ENCODE peak calls at places on chromosomes 1 and 21, in seven cellular contexts. P is K562, L is HCT116, Z is SK-N-SH, X is H1, Q is HepG2, R is GM12878. D is an unnamed sample.

GRCh38 chr1:161988413-161988812 is 35.3 kb downstream of the OLFML2B start:
- DNase-seq in P (no peak), L (no peak), Z (no peak), X (no peak), Q (no peak), R (no peak), D (no peak)

GRCh38 chr1:183385746-183386145 is 32.4 kb downstream of the NMNAT2 start:
- DNase-seq in P (no peak), L (no peak), Z (no peak), X (no peak), Q (no peak), R (no peak), D (no peak)

GRCh38 chr1:226870323-226871046 is at the start of gene PSEN2:
- DNase-seq in P (peak; percentile 96), L (peak; percentile 26), Z (peak; percentile 92), X (peak; percentile 84), Q (peak; percentile 24), R (no peak), D (peak; percentile 81)

GRCh38 chr1:224589006-224589405 is 27.1 kb upstream of the CNIH3 start:
- DNase-seq in P (no peak), L (no peak), Z (no peak), X (no peak), Q (no peak), R (no peak), D (no peak)

GRCh38 chr1:17718136-17718535 is 37.0 kb upstream of the ACTL8 start:
- DNase-seq in P (no peak), L (no peak), Z (no peak), X (no peak), Q (no peak), R (no peak), D (no peak)

GRCh38 chr1:29586215-29586614 is 349.9 kb downstream of the PTPRU start:
- DNase-seq in P (no peak), L (no peak), Z (no peak), X (peak; percentile 14), Q (no peak), R (no peak), D (no peak)

GRCh38 chr1:203320546-203321272 is 15.4 kb downstream of the BTG2 start:
- DNase-seq in P (peak; percentile 54), L (no peak), Z (no peak), X (peak; percentile 60), Q (no peak), R (no peak), D (peak; percentile 70)

GRCh38 chr1:223455470-223455869 is 62.3 kb downstream of the CCDC185 start:
- DNase-seq in P (no peak), L (no peak), Z (no peak), X (no peak), Q (no peak), R (no peak), D (no peak)

GRCh38 chr1:209427277-209427676 is 156.2 kb upstream of the CAMK1G start:
- DNase-seq in P (peak; percentile 35), L (no peak), Z (no peak), X (no peak), Q (no peak), R (no peak), D (peak; percentile 77)

GRCh38 chr1:99691175-99691574 is 45.3 kb downstream of the PALMD start:
- DNase-seq in P (no peak), L (no peak), Z (no peak), X (no peak), Q (no peak), R (no peak), D (no peak)

GRCh38 chr1:177847843-177848242 is 122.0 kb downstream of the SEC16B start:
- DNase-seq in P (no peak), L (no peak), Z (no peak), X (no peak), Q (no peak), R (no peak), D (no peak)

GRCh38 chr1:31753623-31754349 is 10.4 kb downstream of the ADGRB2 start:
- DNase-seq in P (no peak), L (no peak), Z (peak; percentile 66), X (no peak), Q (no peak), R (no peak), D (no peak)

GRCh38 chr21:8998946-8999681 is 1522.3 kb upstream of the TPTE start:
- DNase-seq in P (no peak), L (no peak), Z (no peak), X (no peak), Q (peak; percentile 56), R (no peak), D (peak; percentile 87)

GRCh38 chr1:203858055-203858454 is 3.3 kb upstream of the SNRPE start:
- DNase-seq in P (no peak), L (no peak), Z (no peak), X (no peak), Q (no peak), R (no peak), D (no peak)

GRCh38 chr1:37362990-37363389 is 111.4 kb upstream of the ZC3H12A start:
- DNase-seq in P (no peak), L (no peak), Z (peak; percentile 70), X (peak; percentile 65), Q (no peak), R (no peak), D (no peak)

GRCh38 chr1:220374449-220374848 is 102.2 kb upstream of the RAB3GAP2 start:
- DNase-seq in P (no peak), L (no peak), Z (no peak), X (no peak), Q (no peak), R (no peak), D (no peak)

GRCh38 chr21:25567472-25567871 is 39.8 kb downstream of the MRPL39 start:
- DNase-seq in P (no peak), L (no peak), Z (no peak), X (no peak), Q (no peak), R (peak; percentile 56), D (no peak)

GRCh38 chr1:172203902-172204301 is 216.6 kb upstream of the C1orf105 start:
- DNase-seq in P (no peak), L (no peak), Z (no peak), X (no peak), Q (no peak), R (no peak), D (no peak)

GRCh38 chr1:67189953-67190352 is 23.7 kb downstream of the IL23R start:
- DNase-seq in P (no peak), L (no peak), Z (no peak), X (no peak), Q (no peak), R (no peak), D (no peak)

GRCh38 chr1:8989821-8990220 is 36.4 kb downstream of the SLC2A7 start:
- DNase-seq in P (no peak), L (no peak), Z (no peak), X (no peak), Q (no peak), R (no peak), D (peak; percentile 27)

GRCh38 chr1:193654951-193655705 is 468.7 kb upstream of the B3GALT2 start:
- DNase-seq in P (no peak), L (peak; percentile 2), Z (no peak), X (no peak), Q (no peak), R (no peak), D (no peak)

GRCh38 chr1:148263128-148263905 is 111.2 kb upstream of the NBPF11 start:
- DNase-seq in P (peak; percentile 37), L (peak; percentile 99), Z (peak; percentile 10), X (peak; percentile 86), Q (peak; percentile 66), R (peak; percentile 68), D (peak; percentile 99)

GRCh38 chr21:39317134-39318090 is 4.0 kb upstream of the BRWD1 start:
- DNase-seq in P (no peak), L (no peak), Z (peak; percentile 21), X (no peak), Q (no peak), R (no peak), D (peak; percentile 53)

GRCh38 chr21:39314155-39315027 is 959 bp upstream of the BRWD1 start:
- DNase-seq in P (no peak), L (no peak), Z (no peak), X (no peak), Q (peak; percentile 31), R (no peak), D (peak; percentile 61)

GRCh38 chr21:39316729-39317128 is 3.3 kb upstream of the BRWD1 start:
- DNase-seq in P (no peak), L (no peak), Z (no peak), X (no peak), Q (no peak), R (no peak), D (no peak)

GRCh38 chr21:39315603-39316002 is 2.2 kb upstream of the BRWD1 start:
- DNase-seq in P (no peak), L (no peak), Z (no peak), X (no peak), Q (no peak), R (no peak), D (no peak)

DNA sequence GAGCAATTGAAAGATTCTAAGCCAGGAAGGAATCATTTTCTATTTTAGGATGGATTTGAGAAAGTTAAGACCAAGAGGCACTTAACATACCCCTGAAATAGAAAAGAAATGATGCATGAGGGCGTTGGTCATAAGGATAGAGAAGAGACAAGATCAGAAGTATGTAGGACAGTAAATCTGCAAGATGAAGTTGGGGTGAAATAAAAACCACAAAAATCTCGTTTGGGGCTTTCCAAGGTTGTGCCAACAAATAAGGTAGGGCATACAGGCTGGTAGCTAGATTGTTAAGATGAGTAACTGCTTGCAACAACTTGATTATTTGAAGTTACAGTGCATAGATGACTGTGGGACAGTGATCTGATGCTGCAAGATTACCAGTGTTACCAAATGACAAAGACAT is 2.6 kb upstream of the BRWD1 start:
- DNase-seq in P (no peak), L (no peak), Z (no peak), X (no peak), Q (no peak), R (no peak), D (no peak)
- TF ChIP-seq JUND in P (no peak), L (no peak), Z (no peak), X (no peak), Q (no peak), R (no peak), D (no peak)

GRCh38 chr1:228753933-228754332 is 18.7 kb downstream of the RHOU start:
- DNase-seq in P (no peak), L (no peak), Z (no peak), X (no peak), Q (no peak), R (no peak), D (no peak)
- TF ChIP-seq JUND in P (no peak), L (no peak), Z (no peak), X (no peak), Q (no peak), R (no peak), D (no peak)

DNA sequence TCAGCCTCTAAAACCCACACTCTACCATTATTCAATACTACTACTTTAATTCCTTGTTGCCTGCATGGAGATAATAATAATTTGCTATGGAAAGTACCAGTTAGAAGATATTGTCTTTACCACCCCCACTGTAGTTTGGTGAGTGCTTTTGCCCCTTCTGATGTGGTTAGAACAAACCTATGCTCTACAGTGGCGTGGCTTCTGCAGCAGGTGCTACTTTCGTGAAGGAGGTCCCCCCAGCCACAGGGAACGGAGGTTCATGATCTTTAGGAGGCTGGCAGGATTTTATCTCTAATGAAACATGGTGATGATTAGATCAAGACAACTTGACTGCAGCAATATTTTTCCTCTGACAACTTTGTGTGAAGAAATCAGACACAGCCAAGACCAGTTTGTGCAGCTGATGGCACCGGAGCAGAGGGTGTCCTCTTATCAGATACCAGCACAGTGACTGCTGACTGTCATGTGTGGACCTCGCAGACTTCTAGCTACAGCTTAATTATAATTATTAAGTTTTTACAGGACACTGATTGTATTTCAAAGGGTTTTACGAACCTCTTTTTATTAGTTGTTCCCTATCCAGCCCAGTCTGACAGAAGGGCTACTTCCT is 10.7 kb upstream of the TCHH start:
- DNase-seq in P (no peak), L (no peak), Z (no peak), X (no peak), Q (no peak), R (no peak), D (no peak)
- TF ChIP-seq JUND in P (no peak), L (no peak), Z (no peak), X (no peak), Q (no peak), R (no peak), D (no peak)

GRCh38 chr21:20272791-20273362 is 725.3 kb upstream of the NCAM2 start:
- DNase-seq in P (no peak), L (no peak), Z (no peak), X (no peak), Q (no peak), R (no peak), D (peak; percentile 47)
- TF ChIP-seq JUND in P (no peak), L (no peak), Z (no peak), X (no peak), Q (no peak), R (no peak), D (no peak)